ENCODE peak calls at places on chromosome 15, in five cellular contexts. S is NCI-H774, W is SJSA1, E is AG04450, H is GM10248. U is an unnamed sample.

GRCh38 chr15:82530006-82530405 is 10.3 kb downstream of the RPS17 start:
- DNase-seq in S (no peak), W (no peak), E (no peak), H (no peak), U (no peak)

GRCh38 chr15:57872281-57873010 is 165.9 kb downstream of the POLR2M start:
- DNase-seq in S (no peak), E (no peak), H (no peak), W (no peak), U (no peak)

GRCh38 chr15:100596792-100597191 is 5.2 kb downstream of the LINS1 start:
- DNase-seq in S (no peak), H (peak; percentile 34), E (no peak), W (no peak), U (no peak)

GRCh38 chr15:59691194-59691805 is 2.2 kb upstream of the BNIP2 start:
- DNase-seq in W (peak; percentile 34), E (no peak), H (peak; percentile 35), S (peak; percentile 14), U (peak; percentile 72)

GRCh38 chr15:50192926-50193595 is 11.1 kb downstream of the SLC27A2 start:
- DNase-seq in S (no peak), H (no peak), W (no peak), E (no peak), U (no peak)

GRCh38 chr15:88257311-88257901 is 867 bp upstream of the NTRK3 start:
- DNase-seq in S (no peak), H (no peak), E (no peak), W (no peak), U (no peak)

GRCh38 chr15:78841307-78841706 is 30.0 kb upstream of the ADAMTS7 start:
- DNase-seq in E (no peak), W (no peak), H (no peak), S (no peak), U (no peak)

GRCh38 chr15:98547255-98547654 is 101.1 kb upstream of the IGF1R start:
- DNase-seq in W (no peak), H (no peak), E (no peak), S (no peak), U (no peak)

GRCh38 chr15:44010114-44010513 is 183.3 kb downstream of the WDR76 start:
- DNase-seq in S (no peak), W (no peak), E (peak; percentile 38), H (no peak), U (no peak)

GRCh38 chr15:69583627-69584026 is 131.0 kb downstream of the RPLP1 start:
- DNase-seq in H (no peak), S (no peak), E (no peak), W (no peak), U (no peak)

GRCh38 chr15:62742409-62743171 is 300.0 kb upstream of the TPM1 start:
- DNase-seq in E (peak; percentile 73), H (peak; percentile 60), S (peak; percentile 48), W (peak; percentile 71), U (peak; percentile 75)

U was measured in SW 1271.